ENCODE peak calls at places on chromosome 2, in five cellular contexts. One of them, this sample, is unnamed.

GRCh38 chr2:172253190-172254052 is 150.7 kb upstream of the DLX2 start:
- DNase-seq in colonic mucosa: peak; percentile 53
- DNase-seq in brain microvascular endothelial cell: peak; percentile 99
- DNase-seq in neural progenitor cell: no peak
- DNase-seq in fibroblast of mammary gland: peak; percentile 100
- DNase-seq in this sample: no peak

GRCh38 chr2:9000442-9000841 is 3.0 kb downstream of the MBOAT2 start:
- DNase-seq in colonic mucosa: no peak
- DNase-seq in brain microvascular endothelial cell: no peak
- DNase-seq in neural progenitor cell: no peak
- DNase-seq in fibroblast of mammary gland: no peak
- DNase-seq in this sample: no peak

GRCh38 chr2:157751462-157752058 is 122.9 kb upstream of the ACVR1C start:
- DNase-seq in colonic mucosa: no peak
- DNase-seq in brain microvascular endothelial cell: peak; percentile 36
- DNase-seq in neural progenitor cell: peak; percentile 15
- DNase-seq in fibroblast of mammary gland: peak; percentile 40
- DNase-seq in this sample: peak; percentile 53

GRCh38 chr2:205868773-205869333 is 186.6 kb downstream of the NRP2 start:
- DNase-seq in colonic mucosa: no peak
- DNase-seq in brain microvascular endothelial cell: peak; percentile 68
- DNase-seq in neural progenitor cell: no peak
- DNase-seq in fibroblast of mammary gland: peak; percentile 88
- DNase-seq in this sample: no peak

GRCh38 chr2:97675714-97676113 is 6.2 kb downstream of the C2orf92 start:
- DNase-seq in colonic mucosa: no peak
- DNase-seq in brain microvascular endothelial cell: no peak
- DNase-seq in neural progenitor cell: no peak
- DNase-seq in fibroblast of mammary gland: no peak
- DNase-seq in this sample: no peak

GRCh38 chr2:111164078-111164477 is 43.4 kb downstream of the BCL2L11 start:
- DNase-seq in colonic mucosa: no peak
- DNase-seq in brain microvascular endothelial cell: no peak
- DNase-seq in neural progenitor cell: peak; percentile 28
- DNase-seq in fibroblast of mammary gland: no peak
- DNase-seq in this sample: no peak

GRCh38 chr2:2796207-2796606 is 465.1 kb upstream of the MYT1L start:
- DNase-seq in colonic mucosa: no peak
- DNase-seq in brain microvascular endothelial cell: no peak
- DNase-seq in neural progenitor cell: no peak
- DNase-seq in fibroblast of mammary gland: no peak
- DNase-seq in this sample: no peak

GRCh38 chr2:40129725-40130124 is 322.2 kb downstream of the SLC8A1 start:
- DNase-seq in colonic mucosa: no peak
- DNase-seq in brain microvascular endothelial cell: no peak
- DNase-seq in neural progenitor cell: no peak
- DNase-seq in fibroblast of mammary gland: no peak
- DNase-seq in this sample: no peak

GRCh38 chr2:30402441-30403182 is 44.4 kb upstream of the LCLAT1 start:
- DNase-seq in colonic mucosa: no peak
- DNase-seq in brain microvascular endothelial cell: no peak
- DNase-seq in neural progenitor cell: no peak
- DNase-seq in fibroblast of mammary gland: no peak
- DNase-seq in this sample: no peak

GRCh38 chr2:119376810-119377209 is 10.0 kb downstream of the DBI start:
- DNase-seq in colonic mucosa: no peak
- DNase-seq in brain microvascular endothelial cell: no peak
- DNase-seq in neural progenitor cell: no peak
- DNase-seq in fibroblast of mammary gland: no peak
- DNase-seq in this sample: no peak

GRCh38 chr2:146477383-146477782 is 1367.4 kb upstream of the ACVR2A start:
- DNase-seq in colonic mucosa: no peak
- DNase-seq in brain microvascular endothelial cell: no peak
- DNase-seq in neural progenitor cell: no peak
- DNase-seq in fibroblast of mammary gland: no peak
- DNase-seq in this sample: no peak

GRCh38 chr2:1088192-1088860 is 137.7 kb downstream of the SNTG2 start:
- DNase-seq in colonic mucosa: no peak
- DNase-seq in brain microvascular endothelial cell: no peak
- DNase-seq in neural progenitor cell: no peak
- DNase-seq in fibroblast of mammary gland: no peak
- DNase-seq in this sample: no peak

GRCh38 chr2:25845843-25846505 is 32.3 kb downstream of the ASXL2 start:
- DNase-seq in colonic mucosa: no peak
- DNase-seq in brain microvascular endothelial cell: peak; percentile 51
- DNase-seq in neural progenitor cell: no peak
- DNase-seq in fibroblast of mammary gland: peak; percentile 47
- DNase-seq in this sample: no peak

GRCh38 chr2:47249427-47249826 is 94.3 kb upstream of the STPG4 start:
- DNase-seq in colonic mucosa: no peak
- DNase-seq in brain microvascular endothelial cell: peak; percentile 27
- DNase-seq in neural progenitor cell: no peak
- DNase-seq in fibroblast of mammary gland: no peak
- DNase-seq in this sample: no peak

GRCh38 chr2:158094487-158095092 is 7.1 kb upstream of the UPP2 start:
- DNase-seq in colonic mucosa: peak; percentile 45
- DNase-seq in brain microvascular endothelial cell: no peak
- DNase-seq in neural progenitor cell: no peak
- DNase-seq in fibroblast of mammary gland: no peak
- DNase-seq in this sample: no peak

GRCh38 chr2:26711457-26712155 is 19.1 kb downstream of the KCNK3 start:
- DNase-seq in colonic mucosa: no peak
- DNase-seq in brain microvascular endothelial cell: no peak
- DNase-seq in neural progenitor cell: no peak
- DNase-seq in fibroblast of mammary gland: no peak
- DNase-seq in this sample: no peak

GRCh38 chr2:100228967-100229366 is 86.6 kb upstream of the AFF3 start:
- DNase-seq in colonic mucosa: no peak
- DNase-seq in brain microvascular endothelial cell: no peak
- DNase-seq in neural progenitor cell: no peak
- DNase-seq in fibroblast of mammary gland: no peak
- DNase-seq in this sample: no peak
- H3K4me3 ChIP-seq in colonic mucosa: no peak overlapping the region
- H3K4me3 ChIP-seq in brain microvascular endothelial cell: no peak overlapping the region
- H3K4me3 ChIP-seq in neural progenitor cell: no peak overlapping the region
- H3K4me3 ChIP-seq in fibroblast of mammary gland: no peak overlapping the region
- H3K4me3 ChIP-seq in this sample: no peak overlapping the region

GRCh38 chr2:232592687-232593407 is 40.6 kb upstream of the EFHD1 start:
- DNase-seq in colonic mucosa: peak; percentile 78
- DNase-seq in brain microvascular endothelial cell: peak; percentile 70
- DNase-seq in neural progenitor cell: no peak
- DNase-seq in fibroblast of mammary gland: peak; percentile 88
- DNase-seq in this sample: no peak
- H3K4me3 ChIP-seq in colonic mucosa: no peak overlapping the region
- H3K4me3 ChIP-seq in brain microvascular endothelial cell: no peak overlapping the region
- H3K4me3 ChIP-seq in neural progenitor cell: no peak overlapping the region
- H3K4me3 ChIP-seq in fibroblast of mammary gland: no peak overlapping the region
- H3K4me3 ChIP-seq in this sample: no peak overlapping the region

GRCh38 chr2:128090909-128091690 is at the start of gene UGGT1:
- DNase-seq in colonic mucosa: peak; percentile 96
- DNase-seq in brain microvascular endothelial cell: peak; percentile 95
- DNase-seq in neural progenitor cell: peak; percentile 97
- DNase-seq in fibroblast of mammary gland: peak; percentile 96
- DNase-seq in this sample: peak; percentile 96
- H3K4me3 ChIP-seq in colonic mucosa: peak within 1 kb of the TSS; percentile 98
- H3K4me3 ChIP-seq in brain microvascular endothelial cell: peak within 1 kb of the TSS; percentile 99
- H3K4me3 ChIP-seq in neural progenitor cell: peak within 1 kb of the TSS; percentile 74
- H3K4me3 ChIP-seq in fibroblast of mammary gland: peak within 1 kb of the TSS; percentile 98
- H3K4me3 ChIP-seq in this sample: peak within 1 kb of the TSS; percentile 82

DNA sequence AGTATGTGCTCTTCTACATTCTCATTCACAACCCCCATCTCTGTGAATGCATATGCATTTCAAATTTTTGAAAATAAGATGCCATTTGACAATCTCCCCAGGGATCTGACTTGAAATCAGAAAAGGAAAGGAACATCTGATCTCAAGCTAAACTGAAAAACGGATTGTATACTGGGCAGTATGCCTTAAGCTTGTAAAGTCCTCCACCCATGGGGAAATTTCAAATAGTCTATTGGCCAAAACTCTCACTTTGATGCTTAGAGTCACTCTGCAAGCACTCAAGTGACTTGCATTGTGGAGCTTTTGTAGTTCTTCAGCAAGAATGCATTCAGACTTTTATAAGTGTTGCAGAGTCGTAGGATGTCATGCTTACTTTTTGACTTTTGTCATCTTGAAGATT is 22.8 kb downstream of the FAP start:
- DNase-seq in colonic mucosa: no peak
- DNase-seq in brain microvascular endothelial cell: no peak
- DNase-seq in neural progenitor cell: no peak
- DNase-seq in fibroblast of mammary gland: no peak
- DNase-seq in this sample: no peak
- H3K4me3 ChIP-seq in colonic mucosa: no peak overlapping the region
- H3K4me3 ChIP-seq in brain microvascular endothelial cell: no peak overlapping the region
- H3K4me3 ChIP-seq in neural progenitor cell: no peak overlapping the region
- H3K4me3 ChIP-seq in fibroblast of mammary gland: no peak overlapping the region
- H3K4me3 ChIP-seq in this sample: no peak overlapping the region

GRCh38 chr2:219570194-219570923 is 980 bp downstream of the OBSL1 start:
- DNase-seq in colonic mucosa: no peak
- DNase-seq in brain microvascular endothelial cell: no peak
- DNase-seq in neural progenitor cell: peak; percentile 65
- DNase-seq in fibroblast of mammary gland: peak; percentile 14
- DNase-seq in this sample: peak; percentile 36

GRCh38 chr2:219572237-219573001 is at the start of gene INHA:
- DNase-seq in colonic mucosa: no peak
- DNase-seq in brain microvascular endothelial cell: no peak
- DNase-seq in neural progenitor cell: no peak
- DNase-seq in fibroblast of mammary gland: no peak
- DNase-seq in this sample: no peak

GRCh38 chr2:219569635-219570034 is 1.7 kb downstream of the OBSL1 start:
- DNase-seq in colonic mucosa: no peak
- DNase-seq in brain microvascular endothelial cell: no peak
- DNase-seq in neural progenitor cell: no peak
- DNase-seq in fibroblast of mammary gland: no peak
- DNase-seq in this sample: no peak

GRCh38 chr2:219571311-219572236 is at the start of gene OBSL1:
- DNase-seq in colonic mucosa: peak; percentile 27
- DNase-seq in brain microvascular endothelial cell: peak; percentile 33
- DNase-seq in neural progenitor cell: peak; percentile 91
- DNase-seq in fibroblast of mammary gland: peak; percentile 51
- DNase-seq in this sample: peak; percentile 93

DNA sequence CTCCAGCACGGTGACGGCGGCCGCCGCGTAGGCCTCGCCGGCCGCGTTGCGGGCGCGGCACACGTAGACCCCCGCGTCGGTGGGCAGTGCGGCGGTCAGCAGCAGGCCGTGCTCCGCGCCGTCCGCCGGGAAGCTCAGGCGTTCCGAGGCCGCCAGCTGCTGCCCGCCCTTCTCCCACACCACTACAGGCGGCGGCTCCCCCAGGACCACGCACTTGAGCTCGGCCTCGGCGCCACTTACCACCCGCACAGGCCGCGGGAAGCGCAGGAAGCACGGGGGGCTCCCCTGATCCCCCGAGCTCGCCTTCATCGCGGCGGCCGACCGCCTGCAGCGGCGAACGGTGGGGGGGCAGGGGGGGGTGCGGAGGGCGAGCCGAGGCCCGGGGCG is 422 bp downstream of the OBSL1 start:
- DNase-seq in colonic mucosa: no peak
- DNase-seq in brain microvascular endothelial cell: no peak
- DNase-seq in neural progenitor cell: peak; percentile 60
- DNase-seq in fibroblast of mammary gland: no peak
- DNase-seq in this sample: no peak
- H3K4me3 ChIP-seq in colonic mucosa: peak overlapping the region; percentile 47
- H3K4me3 ChIP-seq in brain microvascular endothelial cell: peak overlapping the region; percentile 66
- H3K4me3 ChIP-seq in neural progenitor cell: peak overlapping the region; percentile 69
- H3K4me3 ChIP-seq in fibroblast of mammary gland: peak overlapping the region; percentile 53
- H3K4me3 ChIP-seq in this sample: peak overlapping the region; percentile 51

This sample was measured in HAP-1.